ENCODE peak calls at places on chromosomes 11 and 22, in eight cellular contexts. W is H1, C is hepatocyte, B is tibial nerve, D is endothelial cell of umbilical vein, L is ovary, U is astrocyte, G is right lobe of liver. O is an unnamed sample.
A peak's percentile ranks its signal among the peaks of the same experiment; 100 is the strongest.

GRCh38 chr11:86798988-86799387 is 1.4 kb upstream of the PRSS23 start:
- DNase-seq in D (peak; percentile 41), L (no peak), C (peak; percentile 59), U (peak; percentile 81), B (no peak), G (no peak), W (no peak), O (no peak)

GRCh38 chr22:19041403-19042074 is 80.7 kb downstream of the DGCR2 start:
- DNase-seq in C (no peak), D (no peak), B (no peak), G (peak; percentile 44), U (no peak), W (no peak), L (no peak), O (no peak)

GRCh38 chr11:13238879-13239514 is 38.6 kb upstream of the BMAL1 start:
- DNase-seq in D (peak; percentile 38), G (no peak), W (peak; percentile 68), C (peak; percentile 67), B (no peak), L (no peak), U (peak; percentile 18), O (no peak)

GRCh38 chr11:11806586-11806985 is 35.2 kb upstream of the USP47 start:
- DNase-seq in C (no peak), G (no peak), B (no peak), U (no peak), W (no peak), L (no peak), D (no peak), O (no peak)

GRCh38 chr11:72637198-72637597 is 37.0 kb downstream of the PDE2A start:
- DNase-seq in C (no peak), B (no peak), D (no peak), U (no peak), W (no peak), L (no peak), G (no peak), O (no peak)

GRCh38 chr11:117185739-117186430 is 7.3 kb downstream of the SIDT2 start:
- DNase-seq in B (no peak), D (no peak), W (no peak), C (no peak), G (peak; percentile 29), L (no peak), U (no peak), O (no peak)

GRCh38 chr11:110110854-110111253 is 17.7 kb downstream of the ZC3H12C start:
- DNase-seq in B (no peak), C (no peak), D (no peak), W (no peak), U (no peak), L (no peak), G (no peak), O (no peak)

GRCh38 chr22:47119181-47119580 is 356.7 kb downstream of the TBC1D22A start:
- DNase-seq in B (no peak), U (no peak), L (no peak), D (no peak), W (no peak), C (no peak), G (peak; percentile 22), O (no peak)

GRCh38 chr11:84069048-84069447 is 782.9 kb upstream of the CCDC90B start:
- DNase-seq in C (no peak), B (no peak), U (no peak), L (no peak), W (no peak), D (no peak), G (no peak), O (no peak)

GRCh38 chr22:39098576-39098975 is 1.5 kb downstream of the APOBEC3H start:
- DNase-seq in G (peak; percentile 41), D (no peak), U (no peak), B (no peak), C (no peak), L (no peak), W (no peak), O (no peak)

GRCh38 chr11:21412652-21413383 is 743.4 kb downstream of the NELL1 start:
- DNase-seq in U (no peak), W (no peak), G (no peak), B (no peak), D (no peak), L (no peak), C (no peak), O (no peak)

GRCh38 chr11:73398132-73398526 is 21.9 kb downstream of the RELT start:
- DNase-seq in B (peak; percentile 6), C (no peak), G (peak; percentile 29), W (no peak), D (no peak), L (no peak), U (no peak), O (no peak)

GRCh38 chr11:76626266-76626665 is 44.3 kb downstream of the LRRC32 start:
- DNase-seq in G (no peak), B (no peak), C (no peak), W (no peak), D (no peak), L (no peak), U (no peak), O (no peak)

GRCh38 chr11:100445231-100445735 is 241.8 kb upstream of the ARHGAP42 start:
- DNase-seq in G (no peak), C (no peak), B (no peak), L (no peak), U (peak; percentile 14), W (no peak), D (peak; percentile 13), O (no peak)

GRCh38 chr11:67262731-67263675 is 3.3 kb upstream of the GRK2 start:
- DNase-seq in D (peak; percentile 67), L (peak; percentile 75), B (peak; percentile 60), G (peak; percentile 85), U (peak; percentile 67), C (peak; percentile 88), W (peak; percentile 90), O (no peak)

GRCh38 chr11:116598556-116598955 is 174.2 kb downstream of the BUD13 start:
- DNase-seq in W (no peak), L (no peak), U (no peak), D (no peak), G (no peak), B (no peak), C (no peak), O (no peak)

GRCh38 chr22:17741866-17742527 is 32.3 kb downstream of the BID start:
- DNase-seq in D (no peak), L (no peak), G (no peak), W (no peak), C (no peak), U (no peak), B (no peak), O (no peak)
- H3K4me3 ChIP-seq in D (no peak overlapping the region), L (no peak overlapping the region), G (no peak overlapping the region), W (no peak overlapping the region), C (no peak overlapping the region), U (no peak overlapping the region), B (no peak overlapping the region), O (no peak overlapping the region)

DNA sequence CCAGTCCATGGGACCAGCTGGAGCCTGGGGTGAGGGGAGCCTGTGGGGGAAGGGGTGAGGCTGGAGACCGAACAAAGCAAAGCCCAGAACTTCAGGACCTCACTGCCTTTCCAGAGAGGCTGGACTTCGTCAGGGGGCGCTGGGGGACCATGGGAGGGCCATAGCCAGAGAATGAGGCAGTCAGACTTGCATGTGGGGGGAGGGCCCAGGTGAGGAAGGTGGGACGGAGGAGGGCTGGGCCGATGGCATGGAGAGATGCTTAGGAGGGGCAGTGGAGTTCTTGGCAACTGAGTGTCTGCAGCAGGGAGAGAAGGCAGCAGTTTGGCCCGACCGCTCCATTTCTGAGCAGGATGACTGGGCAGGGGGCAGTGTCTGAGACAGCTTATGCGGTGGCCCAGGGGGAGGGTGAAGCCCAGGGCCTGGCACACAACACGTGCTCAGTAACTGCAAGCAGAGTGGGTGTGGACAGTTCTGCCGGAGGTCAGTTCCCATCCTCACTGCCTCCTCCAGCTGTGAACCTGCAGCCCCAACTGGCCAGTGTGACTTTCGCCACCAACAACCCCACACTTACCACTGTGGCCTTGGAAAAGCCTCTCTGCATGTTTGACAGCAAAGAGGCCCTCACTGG is 796 bp downstream of the UPK3A start:
- DNase-seq in L (no peak), C (peak; percentile 48), G (no peak), D (no peak), U (no peak), W (peak; percentile 73), B (no peak), O (no peak)
- TF ChIP-seq CTCF in L (no peak), C (no peak), G (no peak), D (no peak), U (no peak), W (peak; percentile 52), B (no peak), O (no peak)

GRCh38 chr11:46378296-46378695 is 3.2 kb upstream of the MDK start:
- DNase-seq in G (no peak), C (no peak), W (no peak), B (no peak), U (no peak), D (no peak), L (no peak), O (no peak)

GRCh38 chr11:46377831-46378230 is 3.6 kb upstream of the MDK start:
- DNase-seq in C (no peak), L (no peak), U (no peak), W (no peak), D (no peak), B (no peak), G (no peak), O (no peak)

GRCh38 chr11:46376258-46377050 is 5.0 kb upstream of the MDK start:
- DNase-seq in D (no peak), B (no peak), U (no peak), G (no peak), W (no peak), L (no peak), C (no peak), O (no peak)

GRCh38 chr11:46378811-46379482 is 2.5 kb upstream of the MDK start:
- DNase-seq in C (no peak), G (no peak), D (no peak), U (no peak), B (no peak), L (no peak), W (no peak), O (no peak)

DNA sequence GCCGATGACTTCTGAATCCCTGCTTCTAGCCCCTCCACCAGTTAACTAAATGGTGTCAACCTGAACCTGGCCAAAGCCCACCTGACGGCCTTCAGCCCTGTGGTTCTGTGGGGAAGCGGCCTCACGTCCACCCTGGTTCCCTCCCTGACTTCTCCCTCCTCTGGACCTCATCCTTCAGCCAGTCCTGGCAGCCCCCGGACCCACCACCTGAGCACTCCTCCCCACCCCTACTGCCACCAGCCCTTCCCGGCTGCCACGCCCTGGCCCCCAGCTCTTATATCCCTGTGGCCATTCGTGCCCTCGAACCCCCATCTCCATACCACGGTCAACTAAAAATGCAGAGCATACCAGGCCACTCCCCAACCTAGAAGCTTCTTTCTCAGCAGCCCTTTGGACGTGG is 4.2 kb upstream of the MDK start:
- DNase-seq in G (no peak), W (no peak), C (no peak), B (no peak), U (no peak), L (no peak), D (no peak), O (no peak)
- H3K36me3 ChIP-seq in G (no peaks in the 10 kb centered on the region), W (peaks cover 17% of the 10 kb centered on the region), C (no peaks in the 10 kb centered on the region), B (peaks cover 15% of the 10 kb centered on the region), U (no peaks in the 10 kb centered on the region), L (no peaks in the 10 kb centered on the region), D (peaks cover 3% of the 10 kb centered on the region), O (peaks cover 12% of the 10 kb centered on the region)

DNA sequence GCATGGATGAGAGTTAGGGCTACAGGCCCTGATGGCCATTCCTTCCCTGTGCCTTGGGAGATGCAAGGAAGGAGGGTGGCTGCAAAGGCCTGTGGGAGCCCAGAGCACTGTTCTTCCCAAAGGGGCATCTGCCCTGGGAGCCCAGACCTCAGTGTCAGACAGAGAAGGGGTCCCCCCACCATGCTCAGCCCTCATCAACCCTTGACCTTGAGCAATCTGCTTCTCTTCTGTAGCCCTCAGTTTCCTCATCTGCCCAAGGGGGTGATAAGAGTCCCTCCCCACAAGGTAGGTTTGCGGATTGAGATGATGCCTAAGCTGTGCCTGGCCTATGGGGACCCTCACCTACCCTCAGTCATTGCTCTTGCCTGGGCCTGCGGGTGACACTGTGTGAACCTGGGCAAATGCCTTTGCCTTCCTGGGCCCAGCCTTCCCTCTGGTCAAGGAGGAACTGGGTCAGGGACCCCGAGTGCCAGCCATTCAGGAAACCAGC is 47.5 kb downstream of the IGLL5 start:
- DNase-seq in L (no peak), C (no peak), G (no peak), W (no peak), U (no peak), B (no peak), D (no peak), O (no peak)
- H3K4me3 ChIP-seq in L (no peak overlapping the region), C (no peak overlapping the region), G (no peak overlapping the region), W (no peak overlapping the region), U (no peak overlapping the region), B (no peak overlapping the region), D (no peak overlapping the region), O (no peak overlapping the region)